ENCODE peak calls at places on chromosome 1, in ten cellular contexts. One of them, this sample, is unnamed.

GRCh38 chr1:79193211-79194079 is 186.9 kb upstream of the ADGRL4 start:
- DNase-seq in CD4-positive, alpha-beta T cell: no peak
- DNase-seq in colonic mucosa: no peak
- DNase-seq in K562: no peak
- DNase-seq in cardiac fibroblast: peak; percentile 82
- DNase-seq in cardiac muscle cell: peak; percentile 82
- DNase-seq in endothelial cell: peak; percentile 28
- DNase-seq in left ventricle myocardium inferior: no peak
- DNase-seq in astrocyte of the spinal cord: peak; percentile 75
- DNase-seq in fibroblast of pulmonary artery: peak; percentile 91
- DNase-seq in this sample: no peak

GRCh38 chr1:197171531-197171930 is 25.1 kb upstream of the ASPM start:
- DNase-seq in CD4-positive, alpha-beta T cell: no peak
- DNase-seq in fibroblast of pulmonary artery: peak; percentile 30
- DNase-seq in left ventricle myocardium inferior: no peak
- DNase-seq in endothelial cell: no peak
- DNase-seq in cardiac fibroblast: peak; percentile 24
- DNase-seq in colonic mucosa: no peak
- DNase-seq in K562: no peak
- DNase-seq in cardiac muscle cell: peak; percentile 32
- DNase-seq in astrocyte of the spinal cord: no peak
- DNase-seq in this sample: no peak

GRCh38 chr1:228804640-228805413 is 69.5 kb downstream of the RHOU start:
- DNase-seq in CD4-positive, alpha-beta T cell: no peak
- DNase-seq in astrocyte of the spinal cord: no peak
- DNase-seq in K562: no peak
- DNase-seq in endothelial cell: no peak
- DNase-seq in cardiac fibroblast: peak; percentile 74
- DNase-seq in left ventricle myocardium inferior: no peak
- DNase-seq in cardiac muscle cell: peak; percentile 59
- DNase-seq in colonic mucosa: no peak
- DNase-seq in fibroblast of pulmonary artery: peak; percentile 51
- DNase-seq in this sample: no peak

GRCh38 chr1:41478118-41478748 is 6.2 kb downstream of the EDN2 start:
- DNase-seq in astrocyte of the spinal cord: no peak
- DNase-seq in cardiac fibroblast: no peak
- DNase-seq in K562: no peak
- DNase-seq in left ventricle myocardium inferior: no peak
- DNase-seq in colonic mucosa: no peak
- DNase-seq in cardiac muscle cell: no peak
- DNase-seq in CD4-positive, alpha-beta T cell: no peak
- DNase-seq in fibroblast of pulmonary artery: no peak
- DNase-seq in endothelial cell: no peak
- DNase-seq in this sample: no peak

GRCh38 chr1:174007846-174008245 is 14.3 kb downstream of the RC3H1 start:
- DNase-seq in fibroblast of pulmonary artery: no peak
- DNase-seq in cardiac fibroblast: no peak
- DNase-seq in endothelial cell: no peak
- DNase-seq in CD4-positive, alpha-beta T cell: no peak
- DNase-seq in K562: no peak
- DNase-seq in cardiac muscle cell: no peak
- DNase-seq in left ventricle myocardium inferior: no peak
- DNase-seq in astrocyte of the spinal cord: no peak
- DNase-seq in colonic mucosa: no peak
- DNase-seq in this sample: no peak

GRCh38 chr1:17161137-17161700 is 42.0 kb upstream of the PADI2 start:
- DNase-seq in K562: peak; percentile 21
- DNase-seq in endothelial cell: no peak
- DNase-seq in CD4-positive, alpha-beta T cell: no peak
- DNase-seq in cardiac fibroblast: peak; percentile 26
- DNase-seq in colonic mucosa: no peak
- DNase-seq in fibroblast of pulmonary artery: peak; percentile 28
- DNase-seq in astrocyte of the spinal cord: no peak
- DNase-seq in cardiac muscle cell: no peak
- DNase-seq in left ventricle myocardium inferior: no peak
- DNase-seq in this sample: no peak

GRCh38 chr1:100457683-100458082 is 80.3 kb upstream of the GPR88 start:
- DNase-seq in CD4-positive, alpha-beta T cell: no peak
- DNase-seq in cardiac fibroblast: no peak
- DNase-seq in fibroblast of pulmonary artery: no peak
- DNase-seq in colonic mucosa: no peak
- DNase-seq in endothelial cell: no peak
- DNase-seq in K562: no peak
- DNase-seq in cardiac muscle cell: no peak
- DNase-seq in left ventricle myocardium inferior: no peak
- DNase-seq in astrocyte of the spinal cord: no peak
- DNase-seq in this sample: no peak

GRCh38 chr1:207286747-207287528 is 34.5 kb upstream of the CD55 start:
- DNase-seq in colonic mucosa: no peak
- DNase-seq in CD4-positive, alpha-beta T cell: no peak
- DNase-seq in cardiac fibroblast: no peak
- DNase-seq in fibroblast of pulmonary artery: no peak
- DNase-seq in cardiac muscle cell: no peak
- DNase-seq in astrocyte of the spinal cord: peak; percentile 61
- DNase-seq in left ventricle myocardium inferior: no peak
- DNase-seq in K562: no peak
- DNase-seq in endothelial cell: no peak
- DNase-seq in this sample: no peak

GRCh38 chr1:36306902-36307456 is 811 bp downstream of the SH3D21 start:
- DNase-seq in endothelial cell: peak; percentile 91
- DNase-seq in CD4-positive, alpha-beta T cell: peak; percentile 85
- DNase-seq in cardiac muscle cell: peak; percentile 93
- DNase-seq in colonic mucosa: peak; percentile 96
- DNase-seq in cardiac fibroblast: peak; percentile 93
- DNase-seq in fibroblast of pulmonary artery: peak; percentile 90
- DNase-seq in left ventricle myocardium inferior: peak; percentile 94
- DNase-seq in K562: peak; percentile 100
- DNase-seq in astrocyte of the spinal cord: peak; percentile 93
- DNase-seq in this sample: peak; percentile 92

GRCh38 chr1:194512957-194513356 is 1326.5 kb upstream of the B3GALT2 start:
- DNase-seq in left ventricle myocardium inferior: no peak
- DNase-seq in K562: no peak
- DNase-seq in astrocyte of the spinal cord: no peak
- DNase-seq in endothelial cell: no peak
- DNase-seq in fibroblast of pulmonary artery: no peak
- DNase-seq in colonic mucosa: no peak
- DNase-seq in cardiac muscle cell: no peak
- DNase-seq in CD4-positive, alpha-beta T cell: no peak
- DNase-seq in cardiac fibroblast: no peak
- DNase-seq in this sample: no peak

GRCh38 chr1:44946720-44947059 is 39.7 kb downstream of the EIF2B3 start:
- DNase-seq in astrocyte of the spinal cord: no peak
- DNase-seq in CD4-positive, alpha-beta T cell: no peak
- DNase-seq in fibroblast of pulmonary artery: peak; percentile 34
- DNase-seq in K562: no peak
- DNase-seq in cardiac fibroblast: no peak
- DNase-seq in colonic mucosa: no peak
- DNase-seq in cardiac muscle cell: peak; percentile 50
- DNase-seq in endothelial cell: no peak
- DNase-seq in left ventricle myocardium inferior: no peak
- DNase-seq in this sample: no peak

GRCh38 chr1:40143891-40144575 is 17.2 kb upstream of the RLF start:
- DNase-seq in cardiac muscle cell: peak; percentile 78
- DNase-seq in astrocyte of the spinal cord: peak; percentile 63
- DNase-seq in left ventricle myocardium inferior: no peak
- DNase-seq in endothelial cell: peak; percentile 73
- DNase-seq in fibroblast of pulmonary artery: peak; percentile 79
- DNase-seq in colonic mucosa: peak; percentile 73
- DNase-seq in cardiac fibroblast: peak; percentile 76
- DNase-seq in CD4-positive, alpha-beta T cell: peak; percentile 40
- DNase-seq in K562: peak; percentile 65
- DNase-seq in this sample: peak; percentile 35

GRCh38 chr1:64308856-64309255 is 105.4 kb downstream of the UBE2U start:
- DNase-seq in K562: no peak
- DNase-seq in colonic mucosa: no peak
- DNase-seq in cardiac muscle cell: no peak
- DNase-seq in fibroblast of pulmonary artery: no peak
- DNase-seq in cardiac fibroblast: no peak
- DNase-seq in CD4-positive, alpha-beta T cell: no peak
- DNase-seq in left ventricle myocardium inferior: no peak
- DNase-seq in astrocyte of the spinal cord: no peak
- DNase-seq in endothelial cell: peak; percentile 12
- DNase-seq in this sample: no peak

GRCh38 chr1:96508226-96508625 is 213.4 kb upstream of the PTBP2 start:
- DNase-seq in astrocyte of the spinal cord: no peak
- DNase-seq in endothelial cell: no peak
- DNase-seq in colonic mucosa: no peak
- DNase-seq in fibroblast of pulmonary artery: no peak
- DNase-seq in cardiac muscle cell: no peak
- DNase-seq in left ventricle myocardium inferior: no peak
- DNase-seq in CD4-positive, alpha-beta T cell: no peak
- DNase-seq in cardiac fibroblast: no peak
- DNase-seq in K562: no peak
- DNase-seq in this sample: no peak

GRCh38 chr1:51654000-51654399 is 37.1 kb downstream of the OSBPL9 start:
- DNase-seq in fibroblast of pulmonary artery: no peak
- DNase-seq in endothelial cell: no peak
- DNase-seq in left ventricle myocardium inferior: no peak
- DNase-seq in cardiac fibroblast: no peak
- DNase-seq in colonic mucosa: no peak
- DNase-seq in CD4-positive, alpha-beta T cell: no peak
- DNase-seq in cardiac muscle cell: no peak
- DNase-seq in astrocyte of the spinal cord: no peak
- DNase-seq in K562: no peak
- DNase-seq in this sample: no peak

GRCh38 chr1:161196521-161197451 is 2.1 kb downstream of the ADAMTS4 start:
- DNase-seq in colonic mucosa: no peak
- DNase-seq in cardiac muscle cell: peak; percentile 91
- DNase-seq in fibroblast of pulmonary artery: peak; percentile 83
- DNase-seq in astrocyte of the spinal cord: peak; percentile 65
- DNase-seq in cardiac fibroblast: peak; percentile 88
- DNase-seq in CD4-positive, alpha-beta T cell: no peak
- DNase-seq in K562: no peak
- DNase-seq in endothelial cell: no peak
- DNase-seq in left ventricle myocardium inferior: peak; percentile 55
- DNase-seq in this sample: no peak

GRCh38 chr1:26705788-26706237 is 10.0 kb downstream of the ARID1A start:
- DNase-seq in K562: no peak
- DNase-seq in CD4-positive, alpha-beta T cell: no peak
- DNase-seq in cardiac muscle cell: peak; percentile 70
- DNase-seq in cardiac fibroblast: peak; percentile 74
- DNase-seq in endothelial cell: no peak
- DNase-seq in fibroblast of pulmonary artery: peak; percentile 70
- DNase-seq in colonic mucosa: no peak
- DNase-seq in astrocyte of the spinal cord: peak; percentile 87
- DNase-seq in left ventricle myocardium inferior: no peak
- DNase-seq in this sample: no peak

GRCh38 chr1:46285730-46286477 is 17.5 kb downstream of the LRRC41 start:
- DNase-seq in CD4-positive, alpha-beta T cell: no peak
- DNase-seq in K562: no peak
- DNase-seq in cardiac fibroblast: no peak
- DNase-seq in endothelial cell: no peak
- DNase-seq in left ventricle myocardium inferior: no peak
- DNase-seq in astrocyte of the spinal cord: no peak
- DNase-seq in colonic mucosa: no peak
- DNase-seq in cardiac muscle cell: no peak
- DNase-seq in fibroblast of pulmonary artery: no peak
- DNase-seq in this sample: no peak

GRCh38 chr1:165114022-165114888 is 242.3 kb downstream of the LMX1A start:
- DNase-seq in colonic mucosa: peak; percentile 47
- DNase-seq in CD4-positive, alpha-beta T cell: no peak
- DNase-seq in K562: peak; percentile 43
- DNase-seq in left ventricle myocardium inferior: no peak
- DNase-seq in cardiac muscle cell: peak; percentile 61
- DNase-seq in fibroblast of pulmonary artery: peak; percentile 63
- DNase-seq in endothelial cell: peak; percentile 61
- DNase-seq in cardiac fibroblast: peak; percentile 51
- DNase-seq in astrocyte of the spinal cord: peak; percentile 47
- DNase-seq in this sample: no peak

GRCh38 chr1:226741009-226741408 is 1.9 kb upstream of the ITPKB start:
- DNase-seq in cardiac fibroblast: no peak
- DNase-seq in colonic mucosa: no peak
- DNase-seq in cardiac muscle cell: no peak
- DNase-seq in left ventricle myocardium inferior: no peak
- DNase-seq in astrocyte of the spinal cord: no peak
- DNase-seq in endothelial cell: no peak
- DNase-seq in CD4-positive, alpha-beta T cell: no peak
- DNase-seq in fibroblast of pulmonary artery: no peak
- DNase-seq in K562: no peak
- DNase-seq in this sample: no peak
- TF ChIP-seq CTCF in cardiac fibroblast: no peak
- TF ChIP-seq CTCF in colonic mucosa: no peak
- TF ChIP-seq CTCF in cardiac muscle cell: no peak
- TF ChIP-seq CTCF in left ventricle myocardium inferior: no peak
- TF ChIP-seq CTCF in astrocyte of the spinal cord: no peak
- TF ChIP-seq CTCF in endothelial cell: no peak
- TF ChIP-seq CTCF in CD4-positive, alpha-beta T cell: no peak
- TF ChIP-seq CTCF in fibroblast of pulmonary artery: no peak
- TF ChIP-seq CTCF in K562: no peak
- TF ChIP-seq CTCF in this sample: no peak

DNA sequence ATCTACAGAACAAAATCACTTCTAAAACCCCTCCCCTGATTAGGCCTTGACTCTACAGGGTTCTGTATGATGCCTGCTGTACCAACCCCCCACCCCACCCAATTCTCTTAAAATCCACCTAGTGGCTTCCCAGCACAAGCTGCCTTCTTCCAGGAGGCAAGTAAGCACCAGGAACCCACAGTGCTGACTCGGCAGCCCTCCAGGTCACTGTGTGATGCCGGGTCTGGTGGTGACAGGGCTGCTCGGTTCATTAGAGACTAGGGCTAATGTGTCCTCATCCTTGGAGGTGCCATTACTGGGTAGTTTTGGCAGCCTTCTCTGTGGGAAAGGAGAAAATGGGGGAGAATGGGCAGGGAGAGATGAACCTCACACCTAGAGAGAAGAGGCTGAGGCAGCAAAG is 363.5 kb downstream of the PTPRU start:
- DNase-seq in K562: no peak
- DNase-seq in CD4-positive, alpha-beta T cell: no peak
- DNase-seq in endothelial cell: no peak
- DNase-seq in cardiac muscle cell: no peak
- DNase-seq in left ventricle myocardium inferior: no peak
- DNase-seq in colonic mucosa: no peak
- DNase-seq in fibroblast of pulmonary artery: no peak
- DNase-seq in cardiac fibroblast: no peak
- DNase-seq in astrocyte of the spinal cord: no peak
- DNase-seq in this sample: no peak
- TF ChIP-seq CTCF in K562: no peak
- TF ChIP-seq CTCF in CD4-positive, alpha-beta T cell: no peak
- TF ChIP-seq CTCF in endothelial cell: no peak
- TF ChIP-seq CTCF in cardiac muscle cell: no peak
- TF ChIP-seq CTCF in left ventricle myocardium inferior: no peak
- TF ChIP-seq CTCF in colonic mucosa: no peak
- TF ChIP-seq CTCF in fibroblast of pulmonary artery: no peak
- TF ChIP-seq CTCF in cardiac fibroblast: no peak
- TF ChIP-seq CTCF in astrocyte of the spinal cord: no peak
- TF ChIP-seq CTCF in this sample: no peak

GRCh38 chr1:156001682-156002171 is 19.0 kb downstream of the SSR2 start:
- DNase-seq in cardiac muscle cell: peak; percentile 30
- DNase-seq in endothelial cell: no peak
- DNase-seq in K562: no peak
- DNase-seq in fibroblast of pulmonary artery: no peak
- DNase-seq in CD4-positive, alpha-beta T cell: no peak
- DNase-seq in cardiac fibroblast: no peak
- DNase-seq in astrocyte of the spinal cord: no peak
- DNase-seq in left ventricle myocardium inferior: no peak
- DNase-seq in colonic mucosa: peak; percentile 62
- DNase-seq in this sample: no peak
- TF ChIP-seq CTCF in cardiac muscle cell: no peak
- TF ChIP-seq CTCF in endothelial cell: no peak
- TF ChIP-seq CTCF in K562: peak; percentile 5
- TF ChIP-seq CTCF in fibroblast of pulmonary artery: no peak
- TF ChIP-seq CTCF in CD4-positive, alpha-beta T cell: no peak
- TF ChIP-seq CTCF in cardiac fibroblast: no peak
- TF ChIP-seq CTCF in astrocyte of the spinal cord: peak; percentile 13
- TF ChIP-seq CTCF in left ventricle myocardium inferior: no peak
- TF ChIP-seq CTCF in colonic mucosa: no peak
- TF ChIP-seq CTCF in this sample: no peak

GRCh38 chr1:151716405-151716762 is 219 bp downstream of the CELF3 start:
- DNase-seq in endothelial cell: no peak
- DNase-seq in CD4-positive, alpha-beta T cell: no peak
- DNase-seq in K562: no peak
- DNase-seq in cardiac muscle cell: no peak
- DNase-seq in astrocyte of the spinal cord: no peak
- DNase-seq in left ventricle myocardium inferior: no peak
- DNase-seq in fibroblast of pulmonary artery: no peak
- DNase-seq in cardiac fibroblast: no peak
- DNase-seq in colonic mucosa: no peak
- DNase-seq in this sample: no peak
- TF ChIP-seq CTCF in endothelial cell: no peak
- TF ChIP-seq CTCF in CD4-positive, alpha-beta T cell: no peak
- TF ChIP-seq CTCF in K562: no peak
- TF ChIP-seq CTCF in cardiac muscle cell: no peak
- TF ChIP-seq CTCF in astrocyte of the spinal cord: no peak
- TF ChIP-seq CTCF in left ventricle myocardium inferior: no peak
- TF ChIP-seq CTCF in fibroblast of pulmonary artery: no peak
- TF ChIP-seq CTCF in cardiac fibroblast: no peak
- TF ChIP-seq CTCF in colonic mucosa: no peak
- TF ChIP-seq CTCF in this sample: no peak